ENCODE peak calls at places on chromosomes 7 and 10, in eight cellular contexts. One of them, this sample, is unnamed.

GRCh38 chr10:47114680-47115186 is 185.3 kb upstream of the GDF10 start:
- DNase-seq in stimulated activated CD8-positive, alpha-beta memory T cell treated with anti-CD3 and anti-CD28 coated beads, Interleukin-12 subunit alpha, Interleukin-12 subunit beta, amount 100 ng/mL, for 4 hours: no peak
- DNase-seq in NCI-H774: no peak
- DNase-seq in GM23248: no peak
- DNase-seq in stimulated activated CD4-positive, alpha-beta T cell treated with anti-CD3 and anti-CD28 coated beads, Interleukin-15, amount 100 ng/mL, for 1 hour: no peak
- DNase-seq in GM03348: no peak
- DNase-seq in SW 1271: no peak
- DNase-seq in astrocyte of the spinal cord: no peak
- DNase-seq in this sample: no peak

GRCh38 chr10:102401322-102401614 is 5.8 kb downstream of the NFKB2 start:
- DNase-seq in GM03348: no peak
- DNase-seq in stimulated activated CD8-positive, alpha-beta memory T cell treated with anti-CD3 and anti-CD28 coated beads, Interleukin-12 subunit alpha, Interleukin-12 subunit beta, amount 100 ng/mL, for 4 hours: no peak
- DNase-seq in SW 1271: no peak
- DNase-seq in astrocyte of the spinal cord: no peak
- DNase-seq in NCI-H774: no peak
- DNase-seq in stimulated activated CD4-positive, alpha-beta T cell treated with anti-CD3 and anti-CD28 coated beads, Interleukin-15, amount 100 ng/mL, for 1 hour: no peak
- DNase-seq in GM23248: no peak
- DNase-seq in this sample: no peak

GRCh38 chr10:89707372-89707771 is 6.0 kb downstream of the KIF20B start:
- DNase-seq in SW 1271: no peak
- DNase-seq in GM03348: no peak
- DNase-seq in stimulated activated CD4-positive, alpha-beta T cell treated with anti-CD3 and anti-CD28 coated beads, Interleukin-15, amount 100 ng/mL, for 1 hour: no peak
- DNase-seq in GM23248: no peak
- DNase-seq in NCI-H774: no peak
- DNase-seq in stimulated activated CD8-positive, alpha-beta memory T cell treated with anti-CD3 and anti-CD28 coated beads, Interleukin-12 subunit alpha, Interleukin-12 subunit beta, amount 100 ng/mL, for 4 hours: no peak
- DNase-seq in astrocyte of the spinal cord: no peak
- DNase-seq in this sample: no peak

GRCh38 chr7:34849966-34850365 is 187.3 kb downstream of the DPY19L1 start:
- DNase-seq in NCI-H774: no peak
- DNase-seq in SW 1271: no peak
- DNase-seq in stimulated activated CD4-positive, alpha-beta T cell treated with anti-CD3 and anti-CD28 coated beads, Interleukin-15, amount 100 ng/mL, for 1 hour: no peak
- DNase-seq in GM03348: no peak
- DNase-seq in astrocyte of the spinal cord: no peak
- DNase-seq in GM23248: no peak
- DNase-seq in stimulated activated CD8-positive, alpha-beta memory T cell treated with anti-CD3 and anti-CD28 coated beads, Interleukin-12 subunit alpha, Interleukin-12 subunit beta, amount 100 ng/mL, for 4 hours: no peak
- DNase-seq in this sample: no peak

GRCh38 chr10:490891-491571 is 198.4 kb downstream of the DIP2C start:
- DNase-seq in stimulated activated CD4-positive, alpha-beta T cell treated with anti-CD3 and anti-CD28 coated beads, Interleukin-15, amount 100 ng/mL, for 1 hour: no peak
- DNase-seq in NCI-H774: no peak
- DNase-seq in GM23248: peak
- DNase-seq in stimulated activated CD8-positive, alpha-beta memory T cell treated with anti-CD3 and anti-CD28 coated beads, Interleukin-12 subunit alpha, Interleukin-12 subunit beta, amount 100 ng/mL, for 4 hours: no peak
- DNase-seq in astrocyte of the spinal cord: no peak
- DNase-seq in GM03348: peak
- DNase-seq in SW 1271: no peak
- DNase-seq in this sample: no peak

GRCh38 chr7:130151591-130152269 is 53.5 kb downstream of the TMEM209 start:
- DNase-seq in GM23248: peak
- DNase-seq in GM03348: no peak
- DNase-seq in stimulated activated CD4-positive, alpha-beta T cell treated with anti-CD3 and anti-CD28 coated beads, Interleukin-15, amount 100 ng/mL, for 1 hour: no peak
- DNase-seq in NCI-H774: no peak
- DNase-seq in stimulated activated CD8-positive, alpha-beta memory T cell treated with anti-CD3 and anti-CD28 coated beads, Interleukin-12 subunit alpha, Interleukin-12 subunit beta, amount 100 ng/mL, for 4 hours: no peak
- DNase-seq in SW 1271: no peak
- DNase-seq in astrocyte of the spinal cord: no peak
- DNase-seq in this sample: peak

GRCh38 chr10:102396251-102396650 is 746 bp downstream of the NFKB2 start:
- DNase-seq in NCI-H774: no peak
- DNase-seq in SW 1271: no peak
- DNase-seq in stimulated activated CD8-positive, alpha-beta memory T cell treated with anti-CD3 and anti-CD28 coated beads, Interleukin-12 subunit alpha, Interleukin-12 subunit beta, amount 100 ng/mL, for 4 hours: no peak
- DNase-seq in GM23248: no peak
- DNase-seq in GM03348: no peak
- DNase-seq in stimulated activated CD4-positive, alpha-beta T cell treated with anti-CD3 and anti-CD28 coated beads, Interleukin-15, amount 100 ng/mL, for 1 hour: no peak
- DNase-seq in astrocyte of the spinal cord: no peak
- DNase-seq in this sample: no peak

GRCh38 chr10:62831346-62831745 is 15.2 kb upstream of the EGR2 start:
- DNase-seq in GM23248: peak
- DNase-seq in stimulated activated CD4-positive, alpha-beta T cell treated with anti-CD3 and anti-CD28 coated beads, Interleukin-15, amount 100 ng/mL, for 1 hour: no peak
- DNase-seq in NCI-H774: no peak
- DNase-seq in SW 1271: no peak
- DNase-seq in GM03348: peak
- DNase-seq in stimulated activated CD8-positive, alpha-beta memory T cell treated with anti-CD3 and anti-CD28 coated beads, Interleukin-12 subunit alpha, Interleukin-12 subunit beta, amount 100 ng/mL, for 4 hours: no peak
- DNase-seq in astrocyte of the spinal cord: peak
- DNase-seq in this sample: no peak

GRCh38 chr7:44489955-44490350 is 505 bp downstream of the NUDCD3 start:
- DNase-seq in SW 1271: no peak
- DNase-seq in astrocyte of the spinal cord: peak
- DNase-seq in NCI-H774: peak
- DNase-seq in GM23248: peak
- DNase-seq in stimulated activated CD4-positive, alpha-beta T cell treated with anti-CD3 and anti-CD28 coated beads, Interleukin-15, amount 100 ng/mL, for 1 hour: peak
- DNase-seq in GM03348: peak
- DNase-seq in stimulated activated CD8-positive, alpha-beta memory T cell treated with anti-CD3 and anti-CD28 coated beads, Interleukin-12 subunit alpha, Interleukin-12 subunit beta, amount 100 ng/mL, for 4 hours: no peak
- DNase-seq in this sample: no peak

GRCh38 chr7:5237286-5237685 is 45.5 kb upstream of the SLC29A4 start:
- DNase-seq in stimulated activated CD4-positive, alpha-beta T cell treated with anti-CD3 and anti-CD28 coated beads, Interleukin-15, amount 100 ng/mL, for 1 hour: no peak
- DNase-seq in SW 1271: no peak
- DNase-seq in GM03348: peak
- DNase-seq in astrocyte of the spinal cord: no peak
- DNase-seq in NCI-H774: no peak
- DNase-seq in stimulated activated CD8-positive, alpha-beta memory T cell treated with anti-CD3 and anti-CD28 coated beads, Interleukin-12 subunit alpha, Interleukin-12 subunit beta, amount 100 ng/mL, for 4 hours: no peak
- DNase-seq in GM23248: peak
- DNase-seq in this sample: no peak

GRCh38 chr10:14004536-14004935 is 326.2 kb downstream of the FRMD4A start:
- DNase-seq in GM23248: peak
- DNase-seq in stimulated activated CD8-positive, alpha-beta memory T cell treated with anti-CD3 and anti-CD28 coated beads, Interleukin-12 subunit alpha, Interleukin-12 subunit beta, amount 100 ng/mL, for 4 hours: no peak
- DNase-seq in stimulated activated CD4-positive, alpha-beta T cell treated with anti-CD3 and anti-CD28 coated beads, Interleukin-15, amount 100 ng/mL, for 1 hour: no peak
- DNase-seq in GM03348: no peak
- DNase-seq in NCI-H774: no peak
- DNase-seq in astrocyte of the spinal cord: no peak
- DNase-seq in SW 1271: no peak
- DNase-seq in this sample: no peak

GRCh38 chr10:129949411-129950335 is 14.4 kb downstream of the EBF3 start:
- DNase-seq in astrocyte of the spinal cord: no peak
- DNase-seq in SW 1271: no peak
- DNase-seq in stimulated activated CD8-positive, alpha-beta memory T cell treated with anti-CD3 and anti-CD28 coated beads, Interleukin-12 subunit alpha, Interleukin-12 subunit beta, amount 100 ng/mL, for 4 hours: no peak
- DNase-seq in stimulated activated CD4-positive, alpha-beta T cell treated with anti-CD3 and anti-CD28 coated beads, Interleukin-15, amount 100 ng/mL, for 1 hour: no peak
- DNase-seq in GM23248: peak
- DNase-seq in NCI-H774: no peak
- DNase-seq in GM03348: peak
- DNase-seq in this sample: no peak

GRCh38 chr10:46228076-46229071 is 58.4 kb upstream of the ANTXRL start:
- DNase-seq in stimulated activated CD8-positive, alpha-beta memory T cell treated with anti-CD3 and anti-CD28 coated beads, Interleukin-12 subunit alpha, Interleukin-12 subunit beta, amount 100 ng/mL, for 4 hours: peak
- DNase-seq in NCI-H774: peak
- DNase-seq in GM23248: peak
- DNase-seq in GM03348: peak
- DNase-seq in astrocyte of the spinal cord: peak
- DNase-seq in stimulated activated CD4-positive, alpha-beta T cell treated with anti-CD3 and anti-CD28 coated beads, Interleukin-15, amount 100 ng/mL, for 1 hour: peak
- DNase-seq in SW 1271: no peak
- DNase-seq in this sample: peak

GRCh38 chr7:12623885-12624498 is 53.5 kb downstream of the SCIN start:
- DNase-seq in SW 1271: no peak
- DNase-seq in GM03348: peak
- DNase-seq in NCI-H774: peak
- DNase-seq in astrocyte of the spinal cord: peak
- DNase-seq in stimulated activated CD4-positive, alpha-beta T cell treated with anti-CD3 and anti-CD28 coated beads, Interleukin-15, amount 100 ng/mL, for 1 hour: no peak
- DNase-seq in GM23248: peak
- DNase-seq in stimulated activated CD8-positive, alpha-beta memory T cell treated with anti-CD3 and anti-CD28 coated beads, Interleukin-12 subunit alpha, Interleukin-12 subunit beta, amount 100 ng/mL, for 4 hours: no peak
- DNase-seq in this sample: no peak

GRCh38 chr7:148914208-148914777 is 30.2 kb upstream of the EZH2 start:
- DNase-seq in astrocyte of the spinal cord: peak
- DNase-seq in stimulated activated CD4-positive, alpha-beta T cell treated with anti-CD3 and anti-CD28 coated beads, Interleukin-15, amount 100 ng/mL, for 1 hour: no peak
- DNase-seq in SW 1271: peak
- DNase-seq in NCI-H774: no peak
- DNase-seq in GM23248: peak
- DNase-seq in GM03348: peak
- DNase-seq in stimulated activated CD8-positive, alpha-beta memory T cell treated with anti-CD3 and anti-CD28 coated beads, Interleukin-12 subunit alpha, Interleukin-12 subunit beta, amount 100 ng/mL, for 4 hours: peak
- DNase-seq in this sample: no peak

GRCh38 chr10:20885678-20886077 is 11.4 kb downstream of the NEBL start:
- DNase-seq in stimulated activated CD8-positive, alpha-beta memory T cell treated with anti-CD3 and anti-CD28 coated beads, Interleukin-12 subunit alpha, Interleukin-12 subunit beta, amount 100 ng/mL, for 4 hours: no peak
- DNase-seq in stimulated activated CD4-positive, alpha-beta T cell treated with anti-CD3 and anti-CD28 coated beads, Interleukin-15, amount 100 ng/mL, for 1 hour: no peak
- DNase-seq in NCI-H774: peak
- DNase-seq in GM03348: no peak
- DNase-seq in SW 1271: no peak
- DNase-seq in astrocyte of the spinal cord: no peak
- DNase-seq in GM23248: no peak
- DNase-seq in this sample: no peak

GRCh38 chr10:56370217-56371113 is 9.4 kb upstream of the ZWINT start:
- DNase-seq in astrocyte of the spinal cord: peak
- DNase-seq in stimulated activated CD8-positive, alpha-beta memory T cell treated with anti-CD3 and anti-CD28 coated beads, Interleukin-12 subunit alpha, Interleukin-12 subunit beta, amount 100 ng/mL, for 4 hours: no peak
- DNase-seq in GM23248: no peak
- DNase-seq in stimulated activated CD4-positive, alpha-beta T cell treated with anti-CD3 and anti-CD28 coated beads, Interleukin-15, amount 100 ng/mL, for 1 hour: no peak
- DNase-seq in GM03348: no peak
- DNase-seq in NCI-H774: no peak
- DNase-seq in SW 1271: no peak
- DNase-seq in this sample: no peak

GRCh38 chr10:103751696-103752287 is 103.6 kb downstream of the SH3PXD2A start:
- DNase-seq in stimulated activated CD8-positive, alpha-beta memory T cell treated with anti-CD3 and anti-CD28 coated beads, Interleukin-12 subunit alpha, Interleukin-12 subunit beta, amount 100 ng/mL, for 4 hours: no peak
- DNase-seq in stimulated activated CD4-positive, alpha-beta T cell treated with anti-CD3 and anti-CD28 coated beads, Interleukin-15, amount 100 ng/mL, for 1 hour: no peak
- DNase-seq in GM03348: no peak
- DNase-seq in SW 1271: no peak
- DNase-seq in astrocyte of the spinal cord: no peak
- DNase-seq in NCI-H774: no peak
- DNase-seq in GM23248: no peak
- DNase-seq in this sample: no peak

GRCh38 chr7:139687980-139688632 is 89.7 kb downstream of the HIPK2 start:
- DNase-seq in astrocyte of the spinal cord: peak
- DNase-seq in stimulated activated CD8-positive, alpha-beta memory T cell treated with anti-CD3 and anti-CD28 coated beads, Interleukin-12 subunit alpha, Interleukin-12 subunit beta, amount 100 ng/mL, for 4 hours: no peak
- DNase-seq in NCI-H774: no peak
- DNase-seq in stimulated activated CD4-positive, alpha-beta T cell treated with anti-CD3 and anti-CD28 coated beads, Interleukin-15, amount 100 ng/mL, for 1 hour: no peak
- DNase-seq in GM23248: peak
- DNase-seq in GM03348: peak
- DNase-seq in SW 1271: no peak
- DNase-seq in this sample: no peak

GRCh38 chr10:71974489-71975011 is 10.4 kb downstream of the CHST3 start:
- DNase-seq in stimulated activated CD4-positive, alpha-beta T cell treated with anti-CD3 and anti-CD28 coated beads, Interleukin-15, amount 100 ng/mL, for 1 hour: no peak
- DNase-seq in SW 1271: no peak
- DNase-seq in GM03348: peak
- DNase-seq in stimulated activated CD8-positive, alpha-beta memory T cell treated with anti-CD3 and anti-CD28 coated beads, Interleukin-12 subunit alpha, Interleukin-12 subunit beta, amount 100 ng/mL, for 4 hours: no peak
- DNase-seq in GM23248: peak
- DNase-seq in NCI-H774: no peak
- DNase-seq in astrocyte of the spinal cord: peak
- DNase-seq in this sample: no peak

GRCh38 chr10:11895108-11895466 is 71.9 kb downstream of the PROSER2 start:
- DNase-seq in GM23248: no peak
- DNase-seq in SW 1271: no peak
- DNase-seq in stimulated activated CD4-positive, alpha-beta T cell treated with anti-CD3 and anti-CD28 coated beads, Interleukin-15, amount 100 ng/mL, for 1 hour: no peak
- DNase-seq in GM03348: no peak
- DNase-seq in NCI-H774: no peak
- DNase-seq in astrocyte of the spinal cord: no peak
- DNase-seq in stimulated activated CD8-positive, alpha-beta memory T cell treated with anti-CD3 and anti-CD28 coated beads, Interleukin-12 subunit alpha, Interleukin-12 subunit beta, amount 100 ng/mL, for 4 hours: no peak
- DNase-seq in this sample: no peak

GRCh38 chr7:100705341-100705752 is 574 bp upstream of the POP7 start:
- DNase-seq in stimulated activated CD4-positive, alpha-beta T cell treated with anti-CD3 and anti-CD28 coated beads, Interleukin-15, amount 100 ng/mL, for 1 hour: peak
- DNase-seq in SW 1271: no peak
- DNase-seq in NCI-H774: peak
- DNase-seq in stimulated activated CD8-positive, alpha-beta memory T cell treated with anti-CD3 and anti-CD28 coated beads, Interleukin-12 subunit alpha, Interleukin-12 subunit beta, amount 100 ng/mL, for 4 hours: peak
- DNase-seq in GM23248: peak
- DNase-seq in GM03348: peak
- DNase-seq in astrocyte of the spinal cord: peak
- DNase-seq in this sample: peak

GRCh38 chr10:11197266-11197712 is 179.6 kb downstream of the CELF2 start:
- DNase-seq in SW 1271: no peak
- DNase-seq in GM03348: no peak
- DNase-seq in stimulated activated CD8-positive, alpha-beta memory T cell treated with anti-CD3 and anti-CD28 coated beads, Interleukin-12 subunit alpha, Interleukin-12 subunit beta, amount 100 ng/mL, for 4 hours: no peak
- DNase-seq in GM23248: peak
- DNase-seq in astrocyte of the spinal cord: no peak
- DNase-seq in NCI-H774: no peak
- DNase-seq in stimulated activated CD4-positive, alpha-beta T cell treated with anti-CD3 and anti-CD28 coated beads, Interleukin-15, amount 100 ng/mL, for 1 hour: no peak
- DNase-seq in this sample: no peak

GRCh38 chr10:58963101-58963534 is 213.3 kb upstream of the PHYHIPL start:
- DNase-seq in astrocyte of the spinal cord: no peak
- DNase-seq in stimulated activated CD8-positive, alpha-beta memory T cell treated with anti-CD3 and anti-CD28 coated beads, Interleukin-12 subunit alpha, Interleukin-12 subunit beta, amount 100 ng/mL, for 4 hours: no peak
- DNase-seq in NCI-H774: no peak
- DNase-seq in GM23248: no peak
- DNase-seq in SW 1271: no peak
- DNase-seq in GM03348: no peak
- DNase-seq in stimulated activated CD4-positive, alpha-beta T cell treated with anti-CD3 and anti-CD28 coated beads, Interleukin-15, amount 100 ng/mL, for 1 hour: no peak
- DNase-seq in this sample: no peak

GRCh38 chr10:30691601-30692015 is 62.1 kb upstream of the LYZL2 start:
- DNase-seq in stimulated activated CD8-positive, alpha-beta memory T cell treated with anti-CD3 and anti-CD28 coated beads, Interleukin-12 subunit alpha, Interleukin-12 subunit beta, amount 100 ng/mL, for 4 hours: no peak
- DNase-seq in GM23248: peak
- DNase-seq in SW 1271: no peak
- DNase-seq in astrocyte of the spinal cord: peak
- DNase-seq in NCI-H774: no peak
- DNase-seq in GM03348: peak
- DNase-seq in stimulated activated CD4-positive, alpha-beta T cell treated with anti-CD3 and anti-CD28 coated beads, Interleukin-15, amount 100 ng/mL, for 1 hour: no peak
- DNase-seq in this sample: no peak

GRCh38 chr7:158766570-158767281 is 62.1 kb upstream of the NCAPG2 start:
- DNase-seq in NCI-H774: no peak
- DNase-seq in GM23248: no peak
- DNase-seq in astrocyte of the spinal cord: no peak
- DNase-seq in SW 1271: no peak
- DNase-seq in stimulated activated CD4-positive, alpha-beta T cell treated with anti-CD3 and anti-CD28 coated beads, Interleukin-15, amount 100 ng/mL, for 1 hour: no peak
- DNase-seq in stimulated activated CD8-positive, alpha-beta memory T cell treated with anti-CD3 and anti-CD28 coated beads, Interleukin-12 subunit alpha, Interleukin-12 subunit beta, amount 100 ng/mL, for 4 hours: no peak
- DNase-seq in GM03348: no peak
- DNase-seq in this sample: no peak

GRCh38 chr7:98619450-98620321 is 2.6 kb downstream of the NPTX2 start:
- DNase-seq in SW 1271: no peak
- DNase-seq in stimulated activated CD4-positive, alpha-beta T cell treated with anti-CD3 and anti-CD28 coated beads, Interleukin-15, amount 100 ng/mL, for 1 hour: no peak
- DNase-seq in GM03348: peak
- DNase-seq in astrocyte of the spinal cord: peak
- DNase-seq in GM23248: peak
- DNase-seq in NCI-H774: no peak
- DNase-seq in stimulated activated CD8-positive, alpha-beta memory T cell treated with anti-CD3 and anti-CD28 coated beads, Interleukin-12 subunit alpha, Interleukin-12 subunit beta, amount 100 ng/mL, for 4 hours: no peak
- DNase-seq in this sample: no peak

GRCh38 chr7:92325850-92326249 is 80.1 kb downstream of the ANKIB1 start:
- DNase-seq in stimulated activated CD8-positive, alpha-beta memory T cell treated with anti-CD3 and anti-CD28 coated beads, Interleukin-12 subunit alpha, Interleukin-12 subunit beta, amount 100 ng/mL, for 4 hours: no peak
- DNase-seq in SW 1271: no peak
- DNase-seq in stimulated activated CD4-positive, alpha-beta T cell treated with anti-CD3 and anti-CD28 coated beads, Interleukin-15, amount 100 ng/mL, for 1 hour: no peak
- DNase-seq in NCI-H774: no peak
- DNase-seq in astrocyte of the spinal cord: no peak
- DNase-seq in GM23248: peak
- DNase-seq in GM03348: no peak
- DNase-seq in this sample: no peak

GRCh38 chr7:147658392-147658791 is 932.2 kb upstream of the C7orf33 start:
- DNase-seq in NCI-H774: no peak
- DNase-seq in GM03348: no peak
- DNase-seq in GM23248: no peak
- DNase-seq in stimulated activated CD8-positive, alpha-beta memory T cell treated with anti-CD3 and anti-CD28 coated beads, Interleukin-12 subunit alpha, Interleukin-12 subunit beta, amount 100 ng/mL, for 4 hours: no peak
- DNase-seq in astrocyte of the spinal cord: no peak
- DNase-seq in stimulated activated CD4-positive, alpha-beta T cell treated with anti-CD3 and anti-CD28 coated beads, Interleukin-15, amount 100 ng/mL, for 1 hour: no peak
- DNase-seq in SW 1271: no peak
- DNase-seq in this sample: no peak

GRCh38 chr10:83994351-83994750 is 145.0 kb upstream of the GHITM start:
- DNase-seq in GM23248: no peak
- DNase-seq in GM03348: no peak
- DNase-seq in astrocyte of the spinal cord: no peak
- DNase-seq in SW 1271: no peak
- DNase-seq in stimulated activated CD4-positive, alpha-beta T cell treated with anti-CD3 and anti-CD28 coated beads, Interleukin-15, amount 100 ng/mL, for 1 hour: no peak
- DNase-seq in NCI-H774: no peak
- DNase-seq in stimulated activated CD8-positive, alpha-beta memory T cell treated with anti-CD3 and anti-CD28 coated beads, Interleukin-12 subunit alpha, Interleukin-12 subunit beta, amount 100 ng/mL, for 4 hours: no peak
- DNase-seq in this sample: no peak

GRCh38 chr7:91913612-91914011 is 27.1 kb upstream of the AKAP9 start:
- DNase-seq in NCI-H774: no peak
- DNase-seq in SW 1271: no peak
- DNase-seq in stimulated activated CD8-positive, alpha-beta memory T cell treated with anti-CD3 and anti-CD28 coated beads, Interleukin-12 subunit alpha, Interleukin-12 subunit beta, amount 100 ng/mL, for 4 hours: no peak
- DNase-seq in GM23248: peak
- DNase-seq in stimulated activated CD4-positive, alpha-beta T cell treated with anti-CD3 and anti-CD28 coated beads, Interleukin-15, amount 100 ng/mL, for 1 hour: no peak
- DNase-seq in astrocyte of the spinal cord: peak
- DNase-seq in GM03348: peak
- DNase-seq in this sample: no peak

This sample was measured in effector memory CD8-positive, alpha-beta T cell.